ENCODE peak calls at places on chromosomes 1 and 21, in ten cellular contexts. X is MM.1S, D is mesothelial cell of epicardium, I is ovary, N is fibroblast of mammary gland, G is left ventricle myocardium inferior, J is AG09319, W is uterus, Z is vagina, Q is GM13976. T is an unnamed sample.

GRCh38 chr1:29597861-29598260 is 361.5 kb downstream of the PTPRU start:
- DNase-seq in G (no peak), Z (no peak), W (no peak), X (no peak), N (no peak), Q (no peak), D (no peak), I (no peak), J (no peak), T (no peak)

GRCh38 chr1:22471078-22471477 is 19.4 kb downstream of the ZBTB40 start:
- DNase-seq in N (peak), J (no peak), D (peak), Z (no peak), I (peak), G (peak), X (no peak), W (peak), Q (no peak), T (no peak)

GRCh38 chr1:22916469-22916817 is 56.2 kb downstream of the LACTBL1 start:
- DNase-seq in D (no peak), Z (no peak), G (no peak), J (no peak), W (no peak), I (no peak), X (no peak), Q (no peak), N (no peak), T (no peak)

GRCh38 chr1:32221980-32222751 is at the start of the genes EIF3I and TMEM234:
- DNase-seq in W (peak), Z (no peak), Q (peak), I (peak), G (peak), N (peak), D (peak), J (no peak), X (peak), T (peak)

GRCh38 chr21:27564684-27565280 is 597.9 kb upstream of the ADAMTS5 start:
- DNase-seq in X (peak), Z (no peak), G (peak), Q (no peak), D (no peak), J (peak), N (peak), I (no peak), W (peak), T (no peak)

GRCh38 chr1:99326215-99326949 is 62.1 kb downstream of the PLPPR4 start:
- DNase-seq in X (no peak), W (no peak), I (no peak), Z (no peak), G (no peak), D (no peak), N (peak), J (no peak), Q (no peak), T (no peak)

GRCh38 chr1:70504821-70505193 is 93.7 kb downstream of the CTH start:
- DNase-seq in D (peak), N (peak), I (peak), W (peak), Z (no peak), Q (no peak), J (no peak), G (no peak), X (no peak), T (no peak)

GRCh38 chr1:157517026-157517425 is 35.3 kb downstream of the FCRL5 start:
- DNase-seq in J (no peak), Z (no peak), W (no peak), N (no peak), Q (no peak), X (no peak), G (no peak), I (no peak), D (no peak), T (no peak)

GRCh38 chr1:150159550-150159949 is 9.8 kb downstream of the PLEKHO1 start:
- DNase-seq in N (no peak), G (peak), D (no peak), J (no peak), Z (no peak), I (peak), Q (peak), X (no peak), W (no peak), T (no peak)

GRCh38 chr21:32306021-32306780 is 7.5 kb downstream of the MRAP start:
- DNase-seq in D (peak), Z (no peak), X (no peak), I (no peak), N (no peak), J (no peak), G (no peak), Q (no peak), W (no peak), T (no peak)

GRCh38 chr1:248918126-248918525 is 12.1 kb downstream of the PGBD2 start:
- DNase-seq in W (no peak), X (no peak), N (no peak), G (no peak), I (no peak), Z (no peak), D (no peak), J (no peak), Q (no peak), T (no peak)

GRCh38 chr1:117795792-117796191 is 133.6 kb downstream of the GDAP2 start:
- DNase-seq in G (no peak), J (no peak), W (no peak), N (no peak), X (no peak), D (no peak), Q (no peak), I (no peak), Z (no peak), T (no peak)

GRCh38 chr1:159311679-159312078 is 9.5 kb downstream of the FCER1A start:
- DNase-seq in D (no peak), N (no peak), X (no peak), I (no peak), G (no peak), Q (no peak), Z (no peak), W (no peak), J (no peak), T (no peak)

GRCh38 chr1:110370827-110371226 is 20.0 kb downstream of the SLC16A4 start:
- DNase-seq in Z (no peak), X (no peak), N (peak), D (no peak), G (no peak), J (no peak), Q (no peak), W (no peak), I (no peak), T (no peak)

GRCh38 chr1:234490789-234491479 is 12.0 kb upstream of the TARBP1 start:
- DNase-seq in J (no peak), Q (no peak), N (no peak), X (no peak), G (no peak), Z (no peak), W (no peak), I (no peak), D (no peak), T (no peak)

GRCh38 chr1:60679976-60680375 is 402.4 kb upstream of the NFIA start:
- DNase-seq in W (no peak), D (no peak), J (no peak), Z (no peak), X (no peak), I (no peak), Q (no peak), N (no peak), G (no peak), T (no peak)

GRCh38 chr21:17552410-17552809 is 39.6 kb downstream of the CXADR start:
- DNase-seq in G (no peak), I (no peak), N (no peak), Q (no peak), X (no peak), D (no peak), J (no peak), W (no peak), Z (no peak), T (no peak)

GRCh38 chr1:27563407-27564263 is 40.3 kb downstream of the AHDC1 start:
- DNase-seq in D (no peak), Q (no peak), N (peak), X (no peak), Z (no peak), J (no peak), W (peak), G (peak), I (peak), T (no peak)

GRCh38 chr1:75123756-75124155 is 10.4 kb upstream of the LHX8 start:
- DNase-seq in W (no peak), I (no peak), J (no peak), X (no peak), D (no peak), Q (no peak), G (no peak), N (no peak), Z (no peak), T (no peak)

GRCh38 chr1:78641558-78641957 is 8.1 kb upstream of the IFI44 start:
- DNase-seq in I (no peak), N (no peak), D (no peak), Q (no peak), W (no peak), G (no peak), J (no peak), Z (no peak), X (peak), T (no peak)

GRCh38 chr1:183757061-183757460 is 47.9 kb upstream of the RGL1 start:
- DNase-seq in Z (no peak), G (no peak), Q (no peak), X (no peak), D (no peak), J (no peak), N (peak), W (no peak), I (no peak), T (no peak)

GRCh38 chr1:3669971-3670431 is 17.7 kb downstream of the TP73 start:
- DNase-seq in Z (no peak), J (no peak), Q (no peak), W (no peak), X (no peak), G (peak), I (peak), N (no peak), D (no peak), T (no peak)

GRCh38 chr1:24890861-24891260 is 39.2 kb downstream of the RUNX3 start:
- DNase-seq in J (no peak), Z (peak), X (no peak), W (no peak), I (no peak), N (no peak), D (no peak), G (no peak), Q (no peak), T (no peak)

GRCh38 chr1:11634759-11635158 is 19.5 kb downstream of the FBXO2 start:
- DNase-seq in Z (no peak), N (no peak), D (no peak), I (no peak), G (no peak), W (no peak), X (no peak), J (no peak), Q (no peak), T (no peak)

GRCh38 chr21:32523463-32523862 is 61.9 kb downstream of the TCP10L start:
- DNase-seq in D (no peak), N (no peak), W (no peak), G (no peak), I (no peak), X (no peak), J (no peak), Q (no peak), Z (no peak), T (no peak)

GRCh38 chr1:65209005-65209885 is 61.2 kb downstream of the AK4 start:
- DNase-seq in Z (no peak), N (peak), J (peak), G (no peak), Q (peak), X (no peak), I (no peak), W (no peak), D (no peak), T (no peak)

GRCh38 chr1:46041551-46041950 is 90.9 kb downstream of the PIK3R3 start:
- DNase-seq in Z (no peak), I (no peak), W (no peak), J (no peak), N (no peak), G (no peak), X (peak), Q (no peak), D (no peak), T (no peak)

GRCh38 chr1:218568962-218569530 is 223.9 kb downstream of the TGFB2 start:
- DNase-seq in D (no peak), N (peak), I (no peak), W (no peak), J (no peak), Q (no peak), G (no peak), X (no peak), Z (no peak), T (no peak)
- TF ChIP-seq CTCF in D (no peak), N (no peak), I (no peak), W (no peak), J (no peak), Q (no peak), G (no peak), X (no peak), Z (no peak), T (no peak)

DNA sequence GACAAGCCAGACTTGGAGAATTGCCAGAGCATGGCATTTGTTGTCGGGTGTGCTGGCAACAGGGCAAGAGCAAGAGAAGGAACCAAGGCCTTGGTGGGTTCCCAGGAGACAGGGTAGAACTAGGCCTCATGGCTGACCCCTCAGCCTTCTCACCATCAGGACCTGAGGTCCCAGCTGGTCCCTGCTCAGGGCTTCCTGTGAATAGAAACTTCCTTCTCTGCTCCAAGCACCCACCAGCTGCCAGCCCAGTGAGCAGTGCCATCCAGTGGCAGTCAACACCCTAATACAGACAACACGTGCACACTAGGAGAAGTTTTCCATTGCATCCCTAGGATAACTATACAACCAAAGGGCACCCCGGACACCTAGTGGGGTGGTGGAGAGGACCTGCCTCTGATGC is 22.8 kb downstream of the S100A6 start:
- DNase-seq in N (no peak), X (no peak), Z (peak), G (no peak), I (no peak), D (no peak), J (no peak), W (no peak), Q (no peak), T (no peak)
- TF ChIP-seq CTCF in N (no peak), X (no peak), Z (no peak), G (peak), I (no peak), D (no peak), J (no peak), W (no peak), Q (no peak), T (no peak)

GRCh38 chr1:6962956-6963915 is 178.0 kb downstream of the CAMTA1 start:
- DNase-seq in Z (no peak), J (no peak), D (no peak), N (peak), X (peak), W (peak), Q (peak), I (peak), G (peak), T (peak)
- TF ChIP-seq CTCF in Z (no peak), J (peak), D (no peak), N (no peak), X (peak), W (no peak), Q (no peak), I (no peak), G (no peak), T (no peak)

DNA sequence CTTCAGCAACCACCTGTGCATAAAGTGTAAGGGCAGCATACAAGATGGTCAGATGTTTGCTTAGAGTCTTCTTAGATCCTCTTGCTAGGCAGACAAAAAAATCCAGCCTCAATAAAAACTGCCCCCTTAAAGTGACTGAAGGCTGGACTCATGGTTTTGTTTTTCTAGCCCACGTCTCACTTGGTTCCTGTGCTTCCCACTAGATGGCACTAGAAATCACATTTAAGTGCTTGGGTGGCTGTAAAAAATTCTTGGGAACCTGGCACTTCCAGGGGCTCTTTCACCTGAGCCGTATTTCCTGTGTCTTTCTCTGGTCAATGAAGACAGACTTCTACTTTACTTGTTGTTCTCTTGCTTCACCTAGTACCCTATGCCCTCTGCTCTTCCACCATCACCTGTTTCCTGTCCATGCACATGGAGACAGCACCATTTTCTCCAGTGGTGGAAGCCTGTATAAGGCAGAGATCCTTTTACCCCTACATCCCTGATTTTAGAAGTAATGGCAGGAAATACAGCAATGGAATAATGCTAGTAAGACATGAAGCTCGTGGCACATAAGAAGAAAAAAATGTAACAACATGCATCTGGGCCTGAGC is 20.0 kb downstream of the METTL13 start:
- DNase-seq in X (peak), I (no peak), W (no peak), N (peak), G (no peak), Q (peak), J (no peak), D (no peak), Z (no peak), T (no peak)
- TF ChIP-seq CTCF in X (peak), I (peak), W (peak), N (peak), G (peak), Q (peak), J (peak), D (peak), Z (peak), T (peak)

GRCh38 chr1:17139637-17140036 is 20.4 kb upstream of the PADI2 start:
- DNase-seq in I (no peak), G (no peak), N (no peak), W (no peak), Z (no peak), Q (no peak), X (no peak), J (no peak), D (no peak), T (no peak)

GRCh38 chr1:17143760-17144159 is 24.5 kb upstream of the PADI2 start:
- DNase-seq in W (no peak), J (no peak), G (no peak), X (no peak), Q (no peak), D (no peak), N (no peak), Z (no peak), I (no peak), T (no peak)

GRCh38 chr1:17140279-17140678 is 21.0 kb upstream of the PADI2 start:
- DNase-seq in D (no peak), I (no peak), N (no peak), Z (no peak), G (no peak), W (no peak), X (no peak), Q (no peak), J (no peak), T (no peak)

GRCh38 chr1:17137441-17137840 is 18.2 kb upstream of the PADI2 start:
- DNase-seq in N (no peak), Z (no peak), Q (no peak), X (no peak), W (no peak), D (no peak), I (no peak), G (no peak), J (no peak), T (no peak)

DNA sequence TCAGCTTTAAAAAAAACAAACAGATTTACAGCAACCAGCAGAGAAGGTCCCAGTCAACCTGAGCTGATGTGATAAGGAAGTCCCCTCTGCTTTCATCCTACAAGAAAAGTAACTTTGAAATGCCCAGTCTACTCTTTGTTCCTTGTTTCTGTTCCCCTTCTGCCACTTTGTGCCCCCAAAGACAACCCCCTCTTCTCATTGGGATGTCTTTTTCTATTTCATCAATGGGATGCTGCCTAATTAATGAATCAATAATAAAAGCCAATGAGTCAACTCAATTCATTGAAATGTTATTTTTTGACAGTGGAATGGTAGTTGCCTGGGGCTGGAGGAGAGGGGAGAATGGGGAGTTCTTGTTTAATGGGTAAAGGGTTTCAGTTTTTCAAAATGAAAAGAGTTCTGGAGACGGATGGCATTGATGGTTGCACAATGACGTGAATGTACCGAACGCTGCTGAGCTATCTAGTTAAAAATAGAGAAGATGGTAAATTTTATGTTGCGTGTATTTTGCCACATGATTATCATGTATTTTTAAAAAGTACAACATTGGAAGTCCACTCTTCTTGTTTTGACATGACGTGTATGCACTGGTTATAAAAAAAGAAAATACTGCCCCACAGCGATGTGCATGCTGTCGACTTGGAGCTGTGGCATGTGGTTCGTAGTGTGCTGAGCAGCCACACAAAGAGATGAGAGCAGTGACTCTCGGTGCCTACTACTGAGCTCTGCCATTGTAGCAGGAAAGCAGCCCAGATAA is 22.4 kb upstream of the PADI2 start:
- DNase-seq in I (no peak), W (no peak), X (no peak), J (no peak), G (no peak), N (no peak), Z (no peak), Q (no peak), D (no peak), T (no peak)
- TF ChIP-seq CTCF in I (no peak), W (no peak), X (no peak), J (no peak), G (no peak), N (no peak), Z (no peak), Q (no peak), D (no peak), T (no peak)

GRCh38 chr1:8702848-8703810 is 114.3 kb downstream of the RERE start:
- DNase-seq in J (peak), W (peak), D (peak), Z (no peak), G (peak), I (peak), N (peak), X (peak), Q (peak), T (peak)
- TF ChIP-seq CTCF in J (no peak), W (peak), D (no peak), Z (no peak), G (peak), I (peak), N (no peak), X (no peak), Q (peak), T (no peak)

DNA sequence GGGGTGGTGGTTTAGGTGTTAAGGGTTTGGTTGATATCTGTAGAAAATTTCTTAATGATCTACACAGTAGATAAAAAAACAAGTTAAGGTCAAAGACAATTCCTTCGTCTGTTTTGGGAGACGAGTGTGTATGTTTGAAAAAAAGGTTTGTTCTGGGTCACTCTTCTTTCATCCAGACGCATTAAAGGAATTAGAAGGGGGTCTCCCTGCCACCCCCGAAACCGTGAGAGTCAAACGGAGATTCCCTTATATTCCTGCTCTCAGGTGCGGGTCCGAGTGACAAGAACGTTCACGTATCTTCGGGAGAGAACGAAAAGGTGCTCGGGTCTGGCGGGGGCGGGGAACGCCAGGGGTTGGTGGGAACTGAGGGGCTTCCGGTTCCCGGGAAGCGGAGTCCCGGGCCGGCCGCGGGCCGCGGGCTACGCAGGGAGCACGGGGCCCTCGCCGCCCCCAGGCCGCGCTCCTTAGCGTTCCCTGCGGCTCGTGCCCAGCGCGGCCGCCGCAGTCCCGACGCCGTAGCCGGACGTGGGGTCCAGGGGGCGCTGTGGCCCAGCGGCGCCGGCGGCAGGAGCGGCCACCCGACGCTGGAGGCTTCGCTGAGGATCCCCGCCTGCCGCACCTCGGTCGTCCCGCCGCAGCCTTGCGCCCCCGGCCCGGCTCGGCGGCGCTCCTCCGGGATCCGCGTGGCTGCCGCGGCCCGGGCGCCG is at the start of gene ZFYVE9:
- DNase-seq in J (peak), Z (no peak), G (peak), N (peak), X (peak), W (peak), D (peak), I (peak), Q (peak), T (peak)
- TF ChIP-seq CTCF in J (peak), Z (peak), G (peak), N (no peak), X (peak), W (peak), D (peak), I (peak), Q (peak), T (peak)

GRCh38 chr1:101002551-101002950 is 23.0 kb downstream of the DPH5 start:
- DNase-seq in N (peak), G (no peak), X (no peak), Z (no peak), D (no peak), J (no peak), W (no peak), Q (no peak), I (no peak), T (no peak)
- TF ChIP-seq CTCF in N (no peak), G (no peak), X (no peak), Z (no peak), D (no peak), J (no peak), W (no peak), Q (no peak), I (no peak), T (no peak)

GRCh38 chr1:54413295-54413694 is 7.1 kb upstream of the SSBP3 start:
- DNase-seq in G (peak), N (peak), W (peak), J (no peak), Q (no peak), D (no peak), Z (no peak), I (peak), X (no peak), T (no peak)
- TF ChIP-seq CTCF in G (no peak), N (no peak), W (no peak), J (no peak), Q (no peak), D (no peak), Z (no peak), I (no peak), X (no peak), T (no peak)

T was measured in type B pancreatic cell.